ENCODE peak calls at places on chromosome 2, in ten cellular contexts. One of them, this sample, is unnamed.

GRCh38 chr2:15582153-15582552 is 9.5 kb upstream of the DDX1 start:
- DNase-seq in A549: no peak
- DNase-seq in lower leg skin: no peak
- DNase-seq in stomach: no peak
- DNase-seq in H54: no peak
- DNase-seq in adrenal gland: no peak
- DNase-seq in ovary: no peak
- DNase-seq in heart left ventricle: no peak
- DNase-seq in Peyer's patch: no peak
- DNase-seq in transverse colon: no peak
- DNase-seq in this sample: no peak

GRCh38 chr2:75587954-75588587 is 27.3 kb upstream of the EVA1A start:
- DNase-seq in Peyer's patch: no peak
- DNase-seq in ovary: no peak
- DNase-seq in stomach: no peak
- DNase-seq in A549: no peak
- DNase-seq in adrenal gland: no peak
- DNase-seq in H54: peak
- DNase-seq in lower leg skin: no peak
- DNase-seq in transverse colon: no peak
- DNase-seq in heart left ventricle: no peak
- DNase-seq in this sample: no peak

GRCh38 chr2:164657129-164657528 is 35.8 kb upstream of the GRB14 start:
- DNase-seq in A549: peak
- DNase-seq in Peyer's patch: no peak
- DNase-seq in H54: peak
- DNase-seq in lower leg skin: no peak
- DNase-seq in transverse colon: no peak
- DNase-seq in ovary: no peak
- DNase-seq in adrenal gland: no peak
- DNase-seq in heart left ventricle: no peak
- DNase-seq in stomach: no peak
- DNase-seq in this sample: no peak

GRCh38 chr2:109204412-109204811 is 75.4 kb downstream of the SH3RF3 start:
- DNase-seq in H54: no peak
- DNase-seq in lower leg skin: no peak
- DNase-seq in stomach: no peak
- DNase-seq in adrenal gland: no peak
- DNase-seq in Peyer's patch: no peak
- DNase-seq in transverse colon: no peak
- DNase-seq in ovary: no peak
- DNase-seq in A549: no peak
- DNase-seq in heart left ventricle: no peak
- DNase-seq in this sample: no peak

GRCh38 chr2:6957031-6957714 is 40.0 kb downstream of the RNF144A start:
- DNase-seq in heart left ventricle: no peak
- DNase-seq in stomach: no peak
- DNase-seq in ovary: no peak
- DNase-seq in Peyer's patch: no peak
- DNase-seq in H54: no peak
- DNase-seq in lower leg skin: no peak
- DNase-seq in transverse colon: no peak
- DNase-seq in adrenal gland: no peak
- DNase-seq in A549: no peak
- DNase-seq in this sample: no peak

GRCh38 chr2:42675815-42676214 is 88.1 kb downstream of the OXER1 start:
- DNase-seq in H54: no peak
- DNase-seq in transverse colon: no peak
- DNase-seq in adrenal gland: no peak
- DNase-seq in A549: no peak
- DNase-seq in heart left ventricle: no peak
- DNase-seq in lower leg skin: no peak
- DNase-seq in stomach: no peak
- DNase-seq in Peyer's patch: no peak
- DNase-seq in ovary: no peak
- DNase-seq in this sample: no peak

GRCh38 chr2:226717719-226718118 is 81.9 kb downstream of the IRS1 start:
- DNase-seq in lower leg skin: no peak
- DNase-seq in H54: no peak
- DNase-seq in stomach: no peak
- DNase-seq in ovary: no peak
- DNase-seq in heart left ventricle: no peak
- DNase-seq in adrenal gland: no peak
- DNase-seq in A549: no peak
- DNase-seq in transverse colon: no peak
- DNase-seq in Peyer's patch: no peak
- DNase-seq in this sample: no peak

GRCh38 chr2:12787891-12788783 is 71.4 kb downstream of the TRIB2 start:
- DNase-seq in lower leg skin: no peak
- DNase-seq in heart left ventricle: peak
- DNase-seq in Peyer's patch: no peak
- DNase-seq in adrenal gland: peak
- DNase-seq in A549: no peak
- DNase-seq in stomach: no peak
- DNase-seq in transverse colon: no peak
- DNase-seq in H54: no peak
- DNase-seq in ovary: no peak
- DNase-seq in this sample: no peak

GRCh38 chr2:48601349-48601748 is 16.3 kb upstream of the GTF2A1L start:
- DNase-seq in stomach: no peak
- DNase-seq in lower leg skin: no peak
- DNase-seq in Peyer's patch: no peak
- DNase-seq in ovary: no peak
- DNase-seq in H54: no peak
- DNase-seq in transverse colon: peak
- DNase-seq in heart left ventricle: no peak
- DNase-seq in A549: peak
- DNase-seq in adrenal gland: no peak
- DNase-seq in this sample: no peak

GRCh38 chr2:37156857-37157714 is at the start of gene EIF2AK2:
- DNase-seq in heart left ventricle: peak
- DNase-seq in ovary: peak
- DNase-seq in H54: peak
- DNase-seq in stomach: peak
- DNase-seq in adrenal gland: peak
- DNase-seq in lower leg skin: peak
- DNase-seq in A549: peak
- DNase-seq in transverse colon: peak
- DNase-seq in Peyer's patch: peak
- DNase-seq in this sample: peak

GRCh38 chr2:69579561-69579960 is 64.0 kb downstream of the AAK1 start:
- DNase-seq in ovary: no peak
- DNase-seq in lower leg skin: no peak
- DNase-seq in Peyer's patch: no peak
- DNase-seq in adrenal gland: no peak
- DNase-seq in transverse colon: no peak
- DNase-seq in heart left ventricle: no peak
- DNase-seq in stomach: no peak
- DNase-seq in A549: no peak
- DNase-seq in H54: no peak
- DNase-seq in this sample: no peak

GRCh38 chr2:130387071-130387400 is 31.2 kb downstream of the PTPN18 start:
- DNase-seq in lower leg skin: no peak
- DNase-seq in adrenal gland: no peak
- DNase-seq in H54: no peak
- DNase-seq in heart left ventricle: no peak
- DNase-seq in ovary: no peak
- DNase-seq in A549: no peak
- DNase-seq in Peyer's patch: no peak
- DNase-seq in transverse colon: no peak
- DNase-seq in stomach: no peak
- DNase-seq in this sample: no peak

GRCh38 chr2:178891265-178891958 is 84.2 kb upstream of the TTN start:
- DNase-seq in Peyer's patch: peak
- DNase-seq in transverse colon: peak
- DNase-seq in lower leg skin: peak
- DNase-seq in A549: peak
- DNase-seq in stomach: peak
- DNase-seq in H54: peak
- DNase-seq in heart left ventricle: peak
- DNase-seq in ovary: no peak
- DNase-seq in adrenal gland: peak
- DNase-seq in this sample: peak

GRCh38 chr2:174383796-174384195 is 11.7 kb upstream of the SCRN3 start:
- DNase-seq in lower leg skin: no peak
- DNase-seq in heart left ventricle: no peak
- DNase-seq in H54: no peak
- DNase-seq in ovary: no peak
- DNase-seq in transverse colon: no peak
- DNase-seq in Peyer's patch: no peak
- DNase-seq in A549: no peak
- DNase-seq in adrenal gland: no peak
- DNase-seq in stomach: no peak
- DNase-seq in this sample: no peak

DNA sequence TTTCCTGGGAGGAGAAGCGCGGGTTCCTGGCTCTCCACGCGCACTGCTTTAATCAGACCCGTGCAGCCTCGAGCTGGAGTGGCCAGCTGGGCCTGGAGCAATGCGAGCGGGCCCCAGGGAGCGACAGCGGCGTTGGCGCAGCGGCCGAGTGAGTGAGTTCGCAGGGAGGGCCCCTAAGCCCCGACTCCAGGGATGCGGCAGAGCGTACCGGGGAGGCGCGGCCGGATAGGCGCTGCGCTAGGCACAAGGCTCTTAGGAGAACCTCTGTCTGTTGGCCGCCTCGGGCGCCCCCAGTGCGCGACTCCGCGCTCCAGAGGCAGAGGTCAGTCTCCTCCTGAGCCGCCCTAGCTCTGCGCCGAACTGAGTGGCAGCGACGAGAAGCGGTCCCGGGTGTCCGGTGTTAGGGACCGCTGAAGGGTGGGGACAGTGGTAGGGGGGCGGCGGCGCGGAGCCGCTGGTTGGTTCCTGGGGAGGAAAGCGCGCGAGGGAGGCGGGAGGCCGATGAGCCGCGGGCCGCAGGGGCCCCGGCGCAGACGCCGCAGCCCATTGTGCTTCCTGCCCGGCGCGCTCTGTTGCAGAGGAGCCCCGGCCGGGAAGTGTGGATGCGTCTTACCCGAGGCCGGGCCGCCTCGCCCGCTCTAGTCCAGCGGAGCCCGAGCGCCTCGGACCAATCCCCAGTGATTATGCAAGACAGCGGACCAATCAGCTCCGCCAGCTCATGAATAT is 410 bp upstream of the DLX1 start:
- DNase-seq in lower leg skin: peak
- DNase-seq in adrenal gland: peak
- DNase-seq in H54: peak
- DNase-seq in Peyer's patch: peak
- DNase-seq in stomach: peak
- DNase-seq in heart left ventricle: peak
- DNase-seq in transverse colon: peak
- DNase-seq in A549: peak
- DNase-seq in ovary: peak
- DNase-seq in this sample: no peak
- TF ChIP-seq POLR2A in lower leg skin: no peak
- TF ChIP-seq POLR2A in adrenal gland: no peak
- TF ChIP-seq POLR2A in H54: peak
- TF ChIP-seq POLR2A in Peyer's patch: no peak
- TF ChIP-seq POLR2A in stomach: no peak
- TF ChIP-seq POLR2A in heart left ventricle: no peak
- TF ChIP-seq POLR2A in transverse colon: no peak
- TF ChIP-seq POLR2A in A549: peak
- TF ChIP-seq POLR2A in ovary: no peak
- TF ChIP-seq POLR2A in this sample: no peak

DNA sequence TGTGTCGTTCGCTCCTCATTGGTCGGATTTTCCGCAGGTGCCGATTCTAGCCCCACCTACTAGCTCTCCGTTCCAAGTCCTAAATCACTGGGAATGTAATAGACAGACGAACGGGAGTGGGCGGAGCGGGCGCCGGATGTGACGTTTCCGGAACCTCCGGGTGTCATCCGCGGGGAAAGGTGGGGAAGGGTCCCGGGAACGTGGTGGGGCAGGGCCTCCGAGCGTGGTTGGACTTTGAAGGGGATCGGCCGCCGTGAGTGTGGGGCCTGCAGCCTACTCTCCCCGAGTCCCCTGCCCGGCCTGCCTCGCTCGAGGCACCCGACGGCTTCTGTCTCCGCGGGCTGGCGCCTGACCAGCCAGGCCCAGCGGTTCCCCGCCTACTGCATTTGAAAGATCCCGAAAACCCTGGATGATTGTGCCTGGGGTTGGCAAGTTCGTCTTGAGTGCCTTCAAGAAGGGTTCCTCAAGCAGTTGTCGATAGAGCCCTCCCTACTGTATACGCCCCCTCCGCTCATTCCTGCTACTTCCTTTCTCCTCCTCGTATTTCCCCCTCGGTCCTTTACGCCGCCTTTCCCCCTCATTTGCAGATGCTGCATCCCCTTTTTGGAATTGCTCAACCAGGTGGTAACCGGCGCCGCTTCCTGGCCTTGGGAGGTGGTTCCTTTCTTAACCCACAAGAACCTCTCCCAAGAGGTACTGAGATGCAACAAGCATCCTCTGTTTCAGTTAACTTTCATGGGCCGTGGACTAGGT is at the start of gene STAMBP:
- DNase-seq in H54: peak
- DNase-seq in A549: peak
- DNase-seq in ovary: peak
- DNase-seq in adrenal gland: peak
- DNase-seq in heart left ventricle: peak
- DNase-seq in transverse colon: peak
- DNase-seq in Peyer's patch: peak
- DNase-seq in stomach: peak
- DNase-seq in lower leg skin: peak
- DNase-seq in this sample: peak
- TF ChIP-seq POLR2A in H54: peak
- TF ChIP-seq POLR2A in A549: peak
- TF ChIP-seq POLR2A in ovary: peak
- TF ChIP-seq POLR2A in adrenal gland: peak
- TF ChIP-seq POLR2A in heart left ventricle: peak
- TF ChIP-seq POLR2A in transverse colon: peak
- TF ChIP-seq POLR2A in Peyer's patch: peak
- TF ChIP-seq POLR2A in stomach: no peak
- TF ChIP-seq POLR2A in lower leg skin: no peak
- TF ChIP-seq POLR2A in this sample: peak

DNA sequence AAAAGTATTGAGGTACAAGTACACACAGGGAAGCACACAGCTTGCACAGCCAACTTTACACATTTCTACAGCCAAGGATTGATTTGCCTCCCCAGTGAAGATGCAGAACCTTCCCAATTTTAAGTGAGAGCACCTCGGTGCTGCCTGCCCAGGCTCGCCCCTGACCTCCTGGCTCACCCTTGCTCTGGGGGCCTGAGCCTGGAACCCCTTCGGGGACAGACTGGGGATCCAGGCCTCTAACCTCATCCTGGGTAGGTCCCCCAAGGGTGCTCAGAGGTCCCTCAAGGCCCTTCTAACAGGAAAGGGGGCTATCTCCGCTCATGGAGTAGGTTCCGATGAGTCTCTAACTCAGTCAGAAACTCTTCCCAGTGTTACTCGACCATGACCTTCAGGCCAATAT is 53.1 kb downstream of the BCL2L11 start:
- DNase-seq in adrenal gland: no peak
- DNase-seq in H54: no peak
- DNase-seq in A549: no peak
- DNase-seq in heart left ventricle: no peak
- DNase-seq in Peyer's patch: no peak
- DNase-seq in lower leg skin: no peak
- DNase-seq in ovary: no peak
- DNase-seq in transverse colon: no peak
- DNase-seq in stomach: no peak
- DNase-seq in this sample: no peak
- TF ChIP-seq POLR2A in adrenal gland: no peak
- TF ChIP-seq POLR2A in H54: no peak
- TF ChIP-seq POLR2A in A549: no peak
- TF ChIP-seq POLR2A in heart left ventricle: no peak
- TF ChIP-seq POLR2A in Peyer's patch: no peak
- TF ChIP-seq POLR2A in lower leg skin: no peak
- TF ChIP-seq POLR2A in ovary: no peak
- TF ChIP-seq POLR2A in transverse colon: no peak
- TF ChIP-seq POLR2A in stomach: no peak
- TF ChIP-seq POLR2A in this sample: no peak

GRCh38 chr2:10122500-10123280 is at the start of gene RRM2:
- DNase-seq in adrenal gland: peak
- DNase-seq in Peyer's patch: peak
- DNase-seq in H54: peak
- DNase-seq in lower leg skin: peak
- DNase-seq in heart left ventricle: peak
- DNase-seq in ovary: peak
- DNase-seq in transverse colon: peak
- DNase-seq in stomach: peak
- DNase-seq in A549: peak
- DNase-seq in this sample: peak
- TF ChIP-seq POLR2A in adrenal gland: no peak
- TF ChIP-seq POLR2A in Peyer's patch: no peak
- TF ChIP-seq POLR2A in H54: peak
- TF ChIP-seq POLR2A in lower leg skin: no peak
- TF ChIP-seq POLR2A in heart left ventricle: no peak
- TF ChIP-seq POLR2A in ovary: no peak
- TF ChIP-seq POLR2A in transverse colon: no peak
- TF ChIP-seq POLR2A in stomach: no peak
- TF ChIP-seq POLR2A in A549: peak
- TF ChIP-seq POLR2A in this sample: peak